ENCODE peak calls at places on chromosomes 2 and 18, in five cellular contexts. One of them, this sample, is unnamed.

GRCh38 chr2:165634855-165635254 is 159.2 kb downstream of the GALNT3 start:
- DNase-seq in GM23338: peak
- DNase-seq in GM12878: no peak
- DNase-seq in H1: peak
- DNase-seq in fibroblast of lung: peak
- DNase-seq in this sample: no peak

GRCh38 chr2:74457549-74458131 is 598 bp upstream of the WBP1 start:
- DNase-seq in H1: peak
- DNase-seq in fibroblast of lung: no peak
- DNase-seq in GM12878: no peak
- DNase-seq in GM23338: peak
- DNase-seq in this sample: peak

GRCh38 chr18:74196220-74197119 is 48.1 kb downstream of the TIMM21 start:
- DNase-seq in GM12878: peak
- DNase-seq in H1: no peak
- DNase-seq in fibroblast of lung: peak
- DNase-seq in GM23338: peak
- DNase-seq in this sample: peak

GRCh38 chr18:53458266-53458665 is 766.2 kb downstream of the MBD2 start:
- DNase-seq in GM12878: no peak
- DNase-seq in fibroblast of lung: no peak
- DNase-seq in GM23338: no peak
- DNase-seq in H1: no peak
- DNase-seq in this sample: no peak

GRCh38 chr2:159297042-159297707 is 10.7 kb upstream of the WDSUB1 start:
- DNase-seq in GM23338: peak
- DNase-seq in H1: no peak
- DNase-seq in fibroblast of lung: no peak
- DNase-seq in GM12878: no peak
- DNase-seq in this sample: no peak

GRCh38 chr2:1282552-1282951 is 130.7 kb upstream of the TPO start:
- DNase-seq in GM23338: peak
- DNase-seq in fibroblast of lung: peak
- DNase-seq in H1: no peak
- DNase-seq in GM12878: no peak
- DNase-seq in this sample: no peak

GRCh38 chr2:66901344-66901743 is 466.4 kb downstream of the MEIS1 start:
- DNase-seq in GM23338: no peak
- DNase-seq in fibroblast of lung: peak
- DNase-seq in H1: no peak
- DNase-seq in GM12878: no peak
- DNase-seq in this sample: no peak

GRCh38 chr2:130824492-130825061 is 12.1 kb upstream of the ARHGEF4 start:
- DNase-seq in fibroblast of lung: peak
- DNase-seq in H1: peak
- DNase-seq in GM12878: peak
- DNase-seq in GM23338: no peak
- DNase-seq in this sample: peak

GRCh38 chr2:100359576-100359975 is 37.3 kb upstream of the LONRF2 start:
- DNase-seq in GM12878: no peak
- DNase-seq in H1: no peak
- DNase-seq in fibroblast of lung: no peak
- DNase-seq in GM23338: no peak
- DNase-seq in this sample: peak

GRCh38 chr18:9724797-9725196 is 16.7 kb downstream of the RAB31 start:
- DNase-seq in GM12878: no peak
- DNase-seq in GM23338: no peak
- DNase-seq in H1: no peak
- DNase-seq in fibroblast of lung: no peak
- DNase-seq in this sample: no peak

GRCh38 chr2:32783933-32784332 is 156.1 kb downstream of the TTC27 start:
- DNase-seq in GM23338: no peak
- DNase-seq in H1: no peak
- DNase-seq in GM12878: no peak
- DNase-seq in fibroblast of lung: no peak
- DNase-seq in this sample: no peak

GRCh38 chr2:8685697-8686358 is 4.0 kb downstream of the ID2 start:
- DNase-seq in GM12878: no peak
- DNase-seq in H1: peak
- DNase-seq in fibroblast of lung: peak
- DNase-seq in GM23338: peak
- DNase-seq in this sample: peak

GRCh38 chr18:58831610-58832009 is 33.1 kb upstream of the ZNF532 start:
- DNase-seq in fibroblast of lung: peak
- DNase-seq in GM12878: no peak
- DNase-seq in GM23338: no peak
- DNase-seq in H1: no peak
- DNase-seq in this sample: peak

GRCh38 chr2:186537019-186537418 is 51.0 kb downstream of the ZC3H15 start:
- DNase-seq in H1: no peak
- DNase-seq in GM12878: no peak
- DNase-seq in fibroblast of lung: no peak
- DNase-seq in GM23338: no peak
- DNase-seq in this sample: no peak

GRCh38 chr2:28084564-28084963 is 194.0 kb downstream of the BABAM2 start:
- DNase-seq in GM23338: no peak
- DNase-seq in GM12878: no peak
- DNase-seq in fibroblast of lung: no peak
- DNase-seq in H1: no peak
- DNase-seq in this sample: no peak

GRCh38 chr2:207473203-207473865 is 56.4 kb upstream of the CREB1 start:
- DNase-seq in GM23338: peak
- DNase-seq in fibroblast of lung: peak
- DNase-seq in H1: no peak
- DNase-seq in GM12878: peak
- DNase-seq in this sample: peak

GRCh38 chr2:54475285-54475684 is 19.2 kb downstream of the SPTBN1 start:
- DNase-seq in GM23338: no peak
- DNase-seq in fibroblast of lung: no peak
- DNase-seq in GM12878: no peak
- DNase-seq in H1: no peak
- DNase-seq in this sample: no peak

GRCh38 chr2:150339282-150339681 is 148.2 kb downstream of the RND3 start:
- DNase-seq in H1: no peak
- DNase-seq in fibroblast of lung: no peak
- DNase-seq in GM23338: no peak
- DNase-seq in GM12878: no peak
- DNase-seq in this sample: peak

GRCh38 chr2:181810823-181811695 is 80.5 kb upstream of the ITPRID2 start:
- DNase-seq in GM23338: no peak
- DNase-seq in fibroblast of lung: peak
- DNase-seq in H1: no peak
- DNase-seq in GM12878: no peak
- DNase-seq in this sample: peak

GRCh38 chr2:145416640-145417039 is 896.7 kb upstream of the ZEB2 start:
- DNase-seq in GM23338: no peak
- DNase-seq in fibroblast of lung: no peak
- DNase-seq in GM12878: no peak
- DNase-seq in H1: no peak
- DNase-seq in this sample: no peak

GRCh38 chr2:109378682-109379081 is 235.1 kb downstream of the SEPTIN10 start:
- DNase-seq in H1: peak
- DNase-seq in fibroblast of lung: no peak
- DNase-seq in GM23338: no peak
- DNase-seq in GM12878: no peak
- DNase-seq in this sample: no peak

GRCh38 chr2:11912980-11913379 is 166.5 kb downstream of the LPIN1 start:
- DNase-seq in GM12878: no peak
- DNase-seq in fibroblast of lung: no peak
- DNase-seq in GM23338: no peak
- DNase-seq in H1: no peak
- DNase-seq in this sample: no peak

GRCh38 chr2:67566292-67566691 is 169.2 kb downstream of the ETAA1 start:
- DNase-seq in GM12878: no peak
- DNase-seq in fibroblast of lung: no peak
- DNase-seq in GM23338: no peak
- DNase-seq in H1: no peak
- DNase-seq in this sample: peak

GRCh38 chr2:168816369-168816768 is 13.9 kb downstream of the NOSTRIN start:
- DNase-seq in H1: no peak
- DNase-seq in GM23338: no peak
- DNase-seq in fibroblast of lung: peak
- DNase-seq in GM12878: no peak
- DNase-seq in this sample: peak

GRCh38 chr18:26656944-26657536 is 108.7 kb upstream of the KCTD1 start:
- DNase-seq in fibroblast of lung: peak
- DNase-seq in H1: peak
- DNase-seq in GM12878: no peak
- DNase-seq in GM23338: peak
- DNase-seq in this sample: peak

GRCh38 chr2:204171432-204171960 is 234.9 kb downstream of the ICOS start:
- DNase-seq in GM23338: no peak
- DNase-seq in GM12878: no peak
- DNase-seq in H1: no peak
- DNase-seq in fibroblast of lung: no peak
- DNase-seq in this sample: no peak

GRCh38 chr2:84701880-84702279 is 179.0 kb downstream of the TRABD2A start:
- DNase-seq in GM23338: no peak
- DNase-seq in GM12878: no peak
- DNase-seq in H1: no peak
- DNase-seq in fibroblast of lung: peak
- DNase-seq in this sample: peak

GRCh38 chr2:61889212-61889956 is 928 bp upstream of the CCT4 start:
- DNase-seq in H1: no peak
- DNase-seq in GM12878: no peak
- DNase-seq in fibroblast of lung: no peak
- DNase-seq in GM23338: no peak
- DNase-seq in this sample: no peak

GRCh38 chr2:175152242-175152641 is 15.8 kb downstream of the ATF2 start:
- DNase-seq in fibroblast of lung: no peak
- DNase-seq in H1: no peak
- DNase-seq in GM12878: no peak
- DNase-seq in GM23338: no peak
- DNase-seq in this sample: no peak

GRCh38 chr18:50401888-50402287 is 27.0 kb downstream of the SKA1 start:
- DNase-seq in fibroblast of lung: peak
- DNase-seq in GM23338: peak
- DNase-seq in H1: peak
- DNase-seq in GM12878: no peak
- DNase-seq in this sample: peak

GRCh38 chr2:167480232-167480985 is 592.1 kb downstream of the XIRP2 start:
- DNase-seq in GM12878: no peak
- DNase-seq in fibroblast of lung: no peak
- DNase-seq in GM23338: peak
- DNase-seq in H1: peak
- DNase-seq in this sample: no peak

GRCh38 chr2:65161551-65162100 is 31.7 kb upstream of the RAB1A start:
- DNase-seq in GM23338: peak
- DNase-seq in fibroblast of lung: no peak
- DNase-seq in H1: no peak
- DNase-seq in GM12878: no peak
- DNase-seq in this sample: no peak

GRCh38 chr2:70552501-70553333 is 909 bp downstream of the TGFA start:
- DNase-seq in H1: peak
- DNase-seq in fibroblast of lung: no peak
- DNase-seq in GM12878: no peak
- DNase-seq in GM23338: peak
- DNase-seq in this sample: peak

GRCh38 chr2:17587469-17587868 is 47.0 kb downstream of the VSNL1 start:
- DNase-seq in H1: no peak
- DNase-seq in GM23338: no peak
- DNase-seq in GM12878: no peak
- DNase-seq in fibroblast of lung: no peak
- DNase-seq in this sample: no peak

GRCh38 chr2:106970471-106971261 is 84.7 kb upstream of the ST6GAL2 start:
- DNase-seq in H1: no peak
- DNase-seq in fibroblast of lung: peak
- DNase-seq in GM23338: no peak
- DNase-seq in GM12878: no peak
- DNase-seq in this sample: no peak

GRCh38 chr2:157840568-157841156 is 35.5 kb downstream of the ACVR1 start:
- DNase-seq in H1: no peak
- DNase-seq in GM23338: no peak
- DNase-seq in fibroblast of lung: peak
- DNase-seq in GM12878: no peak
- DNase-seq in this sample: no peak
- H3K27ac ChIP-seq in H1: no peak
- H3K27ac ChIP-seq in GM23338: no peak
- H3K27ac ChIP-seq in fibroblast of lung: no peak
- H3K27ac ChIP-seq in GM12878: no peak
- H3K27ac ChIP-seq in this sample: no peak

DNA sequence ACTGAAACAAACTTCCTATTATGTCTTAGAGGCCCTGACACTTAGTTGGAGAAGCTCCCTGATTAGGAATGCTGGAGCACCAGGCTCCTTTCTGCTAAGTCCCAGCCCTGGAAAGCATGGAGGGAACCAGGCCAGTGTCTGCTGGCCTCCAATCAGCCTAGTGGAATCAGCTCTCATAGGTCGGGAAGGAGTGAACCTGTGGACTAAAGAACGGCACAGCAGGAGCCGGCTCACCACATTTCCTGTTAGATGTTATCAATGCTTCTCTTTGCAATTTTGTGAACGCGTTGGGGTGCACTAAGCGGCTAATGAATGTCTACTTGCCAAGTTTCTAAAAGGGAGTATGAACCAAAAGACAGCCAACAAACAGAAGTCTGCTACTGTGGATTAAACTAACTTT is 296.6 kb downstream of the NAPG start:
- DNase-seq in H1: no peak
- DNase-seq in GM23338: peak
- DNase-seq in fibroblast of lung: no peak
- DNase-seq in GM12878: no peak
- DNase-seq in this sample: no peak
- TF ChIP-seq EZH2 in H1: no peak
- TF ChIP-seq EZH2 in GM23338: no peak
- TF ChIP-seq EZH2 in fibroblast of lung: no peak
- TF ChIP-seq EZH2 in GM12878: no peak
- TF ChIP-seq EZH2 in this sample: no peak

DNA sequence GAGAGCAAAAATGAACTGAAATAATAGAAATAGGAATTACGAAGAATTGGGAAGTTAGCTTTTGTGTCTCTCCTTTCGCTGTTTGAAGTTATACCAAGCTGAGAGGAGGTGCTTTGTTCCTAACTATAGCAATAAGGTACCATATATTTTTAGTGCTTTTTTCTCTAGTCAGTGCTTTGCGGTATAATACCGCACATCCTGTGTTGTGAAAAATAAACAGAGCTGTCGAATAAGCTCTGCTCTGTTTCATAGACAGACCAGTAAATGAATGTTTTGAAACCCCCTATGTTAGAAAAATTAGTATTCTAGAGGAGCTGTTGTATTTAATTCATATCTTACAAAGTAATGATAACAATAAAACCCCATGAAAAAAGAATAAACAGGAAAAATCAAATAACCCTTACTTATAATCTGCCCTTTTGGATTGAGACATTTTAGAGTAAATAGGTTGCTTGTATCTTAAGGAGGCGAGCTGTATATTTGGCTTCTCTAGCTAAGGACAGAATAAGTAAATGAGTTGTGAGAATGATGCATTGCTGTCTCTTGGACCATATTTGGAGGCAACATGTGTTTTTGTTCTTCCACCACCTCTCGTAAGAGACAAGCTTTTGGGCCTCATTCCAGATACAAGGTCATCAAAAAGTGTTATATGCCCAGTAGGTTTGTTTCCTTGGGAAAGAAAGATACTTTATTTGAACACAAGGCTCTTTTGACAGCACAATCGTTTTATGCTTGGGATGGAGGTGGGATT is 130.9 kb downstream of the MAP4K4 start:
- DNase-seq in GM12878: no peak
- DNase-seq in GM23338: no peak
- DNase-seq in H1: no peak
- DNase-seq in fibroblast of lung: peak
- DNase-seq in this sample: no peak
- H3K27ac ChIP-seq in GM12878: no peak
- H3K27ac ChIP-seq in GM23338: no peak
- H3K27ac ChIP-seq in H1: no peak
- H3K27ac ChIP-seq in fibroblast of lung: peak
- H3K27ac ChIP-seq in this sample: peak

GRCh38 chr2:172090044-172090946 is 5.0 kb downstream of the DLX1 start:
- DNase-seq in GM12878: no peak
- DNase-seq in fibroblast of lung: no peak
- DNase-seq in H1: peak
- DNase-seq in GM23338: peak
- DNase-seq in this sample: no peak
- TF ChIP-seq EZH2 in GM12878: no peak
- TF ChIP-seq EZH2 in fibroblast of lung: peak
- TF ChIP-seq EZH2 in H1: peak
- TF ChIP-seq EZH2 in GM23338: no peak
- TF ChIP-seq EZH2 in this sample: no peak

This sample was measured in mammary epithelial cell.